ENCODE peak calls at places on chromosomes 3 and 15, in seven cellular contexts. K is neuronal stem cell, C is GM23248, I is cardiac muscle cell, X is pancreas, Z is HCT116, R is left ventricle myocardium inferior. D is an unnamed sample.

GRCh38 chr3:59286791-59287531 is 237.1 kb upstream of the CFAP20DC start:
- DNase-seq in I (peak; percentile 21), K (no peak), R (no peak), Z (no peak), C (peak; percentile 85), X (peak; percentile 61), D (no peak)

GRCh38 chr3:58202917-58203360 is 7.8 kb downstream of the DNASE1L3 start:
- DNase-seq in Z (no peak), I (no peak), X (no peak), C (no peak), R (no peak), K (no peak), D (no peak)

GRCh38 chr15:41933771-41934170 is 38.6 kb downstream of the EHD4 start:
- DNase-seq in C (peak; percentile 81), R (no peak), I (no peak), X (no peak), K (no peak), Z (peak; percentile 61), D (no peak)

GRCh38 chr3:157115069-157116006 is 44.6 kb downstream of the CCNL1 start:
- DNase-seq in X (no peak), R (no peak), Z (no peak), I (peak; percentile 57), C (peak; percentile 37), K (peak; percentile 58), D (no peak)

GRCh38 chr3:196903740-196904139 is 36.0 kb downstream of the SENP5 start:
- DNase-seq in I (no peak), C (no peak), Z (no peak), R (no peak), K (no peak), X (no peak), D (no peak)

GRCh38 chr15:25501828-25502446 is 63.1 kb upstream of the UBE3A start:
- DNase-seq in R (no peak), X (no peak), K (no peak), I (peak; percentile 19), C (peak; percentile 58), Z (peak; percentile 27), D (peak; percentile 61)

GRCh38 chr3:99332726-99333125 is 305.7 kb upstream of the COL8A1 start:
- DNase-seq in C (peak; percentile 15), K (no peak), I (no peak), X (no peak), R (no peak), Z (no peak), D (no peak)

GRCh38 chr3:127831723-127832172 is 9.4 kb upstream of the MGLL start:
- DNase-seq in K (peak; percentile 18), I (peak; percentile 69), C (peak; percentile 69), R (peak; percentile 33), Z (no peak), X (peak; percentile 83), D (no peak)

GRCh38 chr3:11718582-11719405 is 75.1 kb upstream of the VGLL4 start:
- DNase-seq in C (peak; percentile 82), Z (peak; percentile 26), I (peak; percentile 64), R (peak; percentile 44), K (peak; percentile 21), X (peak; percentile 77), D (no peak)

GRCh38 chr3:46080124-46080991 is 53.1 kb upstream of the XCR1 start:
- DNase-seq in X (no peak), C (peak; percentile 34), I (no peak), Z (no peak), R (no peak), K (no peak), D (no peak)

GRCh38 chr3:53800041-53800440 is 46.2 kb downstream of the CHDH start:
- DNase-seq in Z (no peak), K (no peak), C (no peak), X (no peak), R (no peak), I (no peak), D (no peak)

GRCh38 chr3:119352235-119352634 is 58.1 kb downstream of the ARHGAP31 start:
- DNase-seq in R (no peak), X (no peak), K (no peak), I (no peak), Z (no peak), C (peak; percentile 45), D (no peak)
- H3K27ac ChIP-seq in R (peak overlapping the region; percentile 83), X (no peak overlapping the region), K (no peak overlapping the region), I (peak overlapping the region; percentile 64), Z (no peak overlapping the region), C (peak overlapping the region; percentile 64), D (no peak overlapping the region)

DNA sequence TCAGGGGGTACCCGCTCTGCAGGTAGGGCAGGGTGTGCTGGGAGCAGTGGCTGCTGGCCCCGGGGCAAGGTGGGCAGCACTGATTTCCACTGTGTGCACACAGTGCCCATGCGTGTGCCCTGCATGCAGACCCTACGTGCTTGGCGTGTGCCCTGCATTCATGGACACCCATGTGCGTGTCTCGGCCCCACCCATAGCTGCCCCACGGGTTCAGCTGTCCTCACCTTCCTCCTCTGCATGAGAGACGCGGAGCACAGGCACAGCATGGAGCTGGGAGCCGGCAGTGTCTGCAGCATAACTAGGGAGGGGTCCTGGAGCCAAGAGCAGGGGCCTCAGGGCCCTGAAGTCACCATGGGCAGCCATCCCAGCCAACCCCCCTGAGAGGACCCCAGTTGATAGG is 1.6 kb upstream of the UCN2 start:
- DNase-seq in C (no peak), I (no peak), R (no peak), X (no peak), K (no peak), Z (no peak), D (no peak)
- H3K4me1 ChIP-seq in C (peaks cover 48% of the 10 kb centered on the region), I (peaks cover 12% of the 10 kb centered on the region), R (peaks cover 12% of the 10 kb centered on the region), X (no peaks in the 10 kb centered on the region), K (peaks cover 29% of the 10 kb centered on the region), Z (peaks cover 70% of the 10 kb centered on the region), D (peaks cover 11% of the 10 kb centered on the region)

GRCh38 chr15:83498374-83498773 is 51.2 kb downstream of the SH3GL3 start:
- DNase-seq in C (no peak), X (no peak), K (no peak), I (no peak), Z (no peak), R (no peak), D (no peak)
- H3K4me3 ChIP-seq in C (no peak overlapping the region), X (no peak overlapping the region), K (no peak overlapping the region), I (no peak overlapping the region), Z (no peak overlapping the region), R (no peak overlapping the region), D (no peak overlapping the region)

DNA sequence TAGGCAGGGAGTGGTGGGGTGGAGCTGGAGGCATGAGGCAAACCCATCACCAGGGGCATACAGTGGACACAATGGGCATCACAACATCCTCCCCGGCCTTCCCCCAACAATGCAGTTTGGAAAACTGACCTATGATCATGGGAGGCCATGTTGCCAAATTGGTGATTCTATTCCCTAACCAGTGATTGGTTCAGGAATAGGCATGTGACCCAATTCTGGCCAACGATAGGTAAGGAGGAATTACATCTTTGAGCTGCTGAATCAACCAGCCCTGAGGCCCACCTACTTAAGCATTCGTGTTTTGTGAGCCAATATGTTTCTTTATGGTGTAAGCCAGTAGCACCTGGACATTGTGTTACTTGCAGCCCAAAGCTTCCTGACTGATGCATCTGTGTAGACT is 39.9 kb downstream of the LINGO1 start:
- DNase-seq in K (no peak), C (no peak), X (no peak), R (no peak), Z (no peak), I (no peak), D (no peak)
- H3K27ac ChIP-seq in K (no peak overlapping the region), C (no peak overlapping the region), X (no peak overlapping the region), R (no peak overlapping the region), Z (no peak overlapping the region), I (no peak overlapping the region), D (no peak overlapping the region)

DNA sequence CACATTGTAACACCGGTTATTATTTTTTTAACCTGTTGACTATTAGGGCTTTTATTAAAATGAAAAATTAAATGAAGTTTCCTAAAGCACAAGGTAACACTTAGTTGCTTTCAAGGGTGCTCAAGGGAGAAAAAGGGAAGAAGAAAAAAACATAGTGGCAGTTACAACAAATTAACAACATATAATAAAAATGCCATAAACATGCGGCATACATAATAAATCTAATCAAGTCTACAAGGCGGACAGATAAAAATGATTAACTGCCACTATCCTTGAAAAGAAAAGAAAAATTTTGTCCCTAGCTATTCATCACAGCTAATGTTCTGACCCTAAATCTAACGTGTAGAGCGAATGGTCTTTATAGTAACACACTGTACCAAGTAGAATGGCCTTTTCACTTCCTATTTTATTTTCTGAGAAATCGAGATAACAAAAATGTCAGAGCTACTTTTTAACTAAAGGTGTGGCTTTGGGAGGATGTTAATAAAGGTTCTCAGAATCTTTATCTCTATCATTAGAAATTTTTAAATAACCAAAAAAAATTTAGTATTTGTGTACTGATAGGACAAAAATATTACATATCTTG is 194.9 kb downstream of the FOXP1 start:
- DNase-seq in I (no peak), C (no peak), X (no peak), Z (no peak), R (no peak), K (no peak), D (no peak)
- H3K4me1 ChIP-seq in I (peaks cover 19% of the 10 kb centered on the region), C (peaks cover 26% of the 10 kb centered on the region), X (peaks cover 12% of the 10 kb centered on the region), Z (no peaks in the 10 kb centered on the region), R (peaks cover 49% of the 10 kb centered on the region), K (peaks cover 7% of the 10 kb centered on the region), D (peaks cover 6% of the 10 kb centered on the region)

DNA sequence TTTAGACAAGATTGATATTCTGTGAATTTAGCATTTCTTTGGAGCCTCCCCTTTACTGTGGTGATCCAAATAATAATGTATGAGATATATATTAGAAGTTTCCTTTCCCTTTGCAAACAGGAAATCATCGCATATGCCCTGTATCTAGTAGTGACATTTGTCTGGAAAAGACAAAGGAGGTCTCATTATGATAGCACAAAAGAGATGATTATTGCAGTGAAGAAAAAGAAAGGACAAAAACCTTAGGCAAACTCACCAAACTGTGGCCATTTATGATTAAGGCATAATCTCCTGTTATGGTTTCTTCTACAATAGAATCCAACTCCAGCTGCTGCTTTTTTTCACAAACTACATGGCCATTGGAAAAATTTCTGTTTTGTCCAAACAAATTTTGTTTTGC is 218.2 kb downstream of the ATP8B4 start:
- DNase-seq in C (peak; percentile 7), Z (no peak), I (no peak), K (no peak), X (no peak), R (no peak), D (no peak)
- H3K4me3 ChIP-seq in C (no peak overlapping the region), Z (no peak overlapping the region), I (no peak overlapping the region), K (no peak overlapping the region), X (no peak overlapping the region), R (no peak overlapping the region), D (no peak overlapping the region)